ENCODE peak calls at places on chromosomes 3 and 15, in four cellular contexts. H, X, S and T are unnamed samples.
A peak's percentile ranks its signal among the peaks of the same experiment; 100 is the strongest.

GRCh38 chr3:127377801-127378442 is 90.1 kb upstream of the PRR20G start:
- DNase-seq in H (no peak), S (no peak), X (no peak), T (no peak)

GRCh38 chr15:96072821-96073220 is 257.7 kb upstream of the NR2F2 start:
- DNase-seq in S (no peak), H (no peak), X (no peak), T (no peak)

GRCh38 chr3:18670755-18671154 is 245.6 kb upstream of the SATB1 start:
- DNase-seq in S (no peak), H (no peak), X (no peak), T (no peak)

GRCh38 chr15:89494941-89495637 is 1.3 kb downstream of the RHCG start:
- DNase-seq in X (peak; percentile 32), S (no peak), H (no peak), T (peak; percentile 44)

GRCh38 chr3:120193554-120193953 is 91.5 kb downstream of the GPR156 start:
- DNase-seq in X (no peak), S (no peak), H (no peak), T (no peak)

GRCh38 chr15:67158367-67158766 is 93.0 kb downstream of the SMAD3 start:
- DNase-seq in H (peak; percentile 8), X (no peak), S (no peak), T (no peak)

GRCh38 chr3:8493744-8494143 is 7.9 kb upstream of the LMCD1 start:
- DNase-seq in H (no peak), X (no peak), S (no peak), T (no peak)

GRCh38 chr3:194300392-194300758 is 50.8 kb downstream of the CPN2 start:
- DNase-seq in S (peak; percentile 92), X (peak; percentile 89), H (peak; percentile 82), T (peak; percentile 49)

GRCh38 chr3:167740961-167741587 is 5.6 kb downstream of the SERPINI1 start:
- DNase-seq in S (no peak), H (no peak), X (peak; percentile 57), T (no peak)

GRCh38 chr15:22863356-22863755 is 24.9 kb downstream of the NIPA2 start:
- DNase-seq in X (no peak), H (no peak), S (no peak), T (no peak)

GRCh38 chr3:45986303-45986982 is 9.2 kb downstream of the FYCO1 start:
- DNase-seq in X (peak; percentile 73), S (no peak), H (peak; percentile 43), T (peak; percentile 67)

GRCh38 chr3:69739204-69740102 is at the start of gene MITF:
- DNase-seq in X (peak; percentile 92), S (peak; percentile 92), H (peak; percentile 92), T (peak; percentile 95)

GRCh38 chr3:50617096-50617791 is at the start of gene MAPKAPK3:
- DNase-seq in X (peak; percentile 27), H (peak; percentile 75), S (peak; percentile 62), T (peak; percentile 71)

GRCh38 chr3:48756640-48757039 is 39.6 kb upstream of the IP6K2 start:
- DNase-seq in H (no peak), X (peak; percentile 32), S (no peak), T (no peak)

GRCh38 chr15:69529141-69529540 is 76.5 kb downstream of the RPLP1 start:
- DNase-seq in S (no peak), H (no peak), X (no peak), T (no peak)

GRCh38 chr3:15636028-15636709 is 34.6 kb downstream of the BTD start:
- DNase-seq in S (peak; percentile 33), H (no peak), X (peak; percentile 87), T (no peak)

GRCh38 chr3:72193768-72194463 is 409.0 kb upstream of the PROK2 start:
- DNase-seq in X (peak; percentile 31), H (no peak), S (no peak), T (no peak)

GRCh38 chr3:159185443-159186050 is 383.7 kb downstream of the MFSD1 start:
- DNase-seq in X (no peak), H (no peak), S (no peak), T (no peak)

GRCh38 chr3:159189994-159190669 is 388.3 kb downstream of the MFSD1 start:
- DNase-seq in X (peak; percentile 16), S (no peak), H (no peak), T (no peak)

GRCh38 chr3:159186581-159186980 is 384.7 kb downstream of the MFSD1 start:
- DNase-seq in H (no peak), X (no peak), S (no peak), T (no peak)

GRCh38 chr3:159187232-159187631 is 385.4 kb downstream of the MFSD1 start:
- DNase-seq in X (peak; percentile 70), S (no peak), H (no peak), T (no peak)

DNA sequence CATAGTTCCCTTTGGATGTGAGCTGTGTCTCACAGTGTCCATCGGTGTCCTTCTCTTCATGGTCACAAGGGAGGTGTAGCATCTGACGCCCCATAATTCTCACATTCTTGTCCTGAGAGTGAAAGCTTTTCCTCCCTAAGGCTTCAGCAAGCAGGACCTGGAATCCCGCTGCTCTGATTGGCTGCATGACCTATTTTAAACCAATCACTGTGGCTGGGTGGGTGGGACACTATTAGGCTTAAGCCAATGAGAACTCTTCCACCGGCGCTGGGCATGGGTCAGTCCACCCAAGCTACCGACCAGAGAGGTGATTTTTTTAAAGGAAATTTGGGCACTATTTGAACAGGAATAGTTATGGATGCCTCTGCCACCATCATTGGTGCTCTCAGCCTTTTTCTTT is 385.9 kb downstream of the MFSD1 start:
- DNase-seq in H (no peak), S (no peak), X (no peak), T (no peak)
- H3K4me3 ChIP-seq in H (no peak overlapping the region), S (no peak overlapping the region), X (no peak overlapping the region), T (no peak overlapping the region)

GRCh38 chr3:155664922-155665695 is 79.8 kb downstream of the PLCH1 start:
- DNase-seq in H (peak; percentile 52), S (peak; percentile 64), X (peak; percentile 96), T (peak; percentile 67)
- TF ChIP-seq CTCF in H (no peak), S (no peak), X (no peak), T (no peak)

DNA sequence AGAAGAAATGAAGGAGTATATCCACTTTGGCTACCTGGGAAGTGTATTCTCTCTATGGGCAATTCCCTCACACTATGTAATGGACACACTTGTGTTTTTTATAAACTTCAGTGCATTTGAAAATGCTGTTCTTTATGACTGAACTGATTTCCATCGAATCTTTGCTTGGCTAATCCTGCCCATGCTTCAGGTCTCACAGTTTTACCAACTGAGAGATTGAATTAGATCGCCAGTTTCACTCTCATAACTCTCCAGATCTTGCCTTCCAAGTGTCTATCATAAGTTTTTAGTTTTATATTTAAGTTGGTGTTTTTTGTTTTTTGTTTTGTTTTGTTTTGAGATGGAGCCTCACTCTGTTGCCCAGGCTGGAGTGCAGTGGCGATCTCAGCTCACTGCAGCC is 73.5 kb upstream of the MBNL1 start:
- DNase-seq in S (no peak), H (no peak), X (no peak), T (no peak)
- H3K4me1 ChIP-seq in S (no peaks in the 10 kb centered on the region), H (no peaks in the 10 kb centered on the region), X (peaks cover 14% of the 10 kb centered on the region), T (no peaks in the 10 kb centered on the region)

DNA sequence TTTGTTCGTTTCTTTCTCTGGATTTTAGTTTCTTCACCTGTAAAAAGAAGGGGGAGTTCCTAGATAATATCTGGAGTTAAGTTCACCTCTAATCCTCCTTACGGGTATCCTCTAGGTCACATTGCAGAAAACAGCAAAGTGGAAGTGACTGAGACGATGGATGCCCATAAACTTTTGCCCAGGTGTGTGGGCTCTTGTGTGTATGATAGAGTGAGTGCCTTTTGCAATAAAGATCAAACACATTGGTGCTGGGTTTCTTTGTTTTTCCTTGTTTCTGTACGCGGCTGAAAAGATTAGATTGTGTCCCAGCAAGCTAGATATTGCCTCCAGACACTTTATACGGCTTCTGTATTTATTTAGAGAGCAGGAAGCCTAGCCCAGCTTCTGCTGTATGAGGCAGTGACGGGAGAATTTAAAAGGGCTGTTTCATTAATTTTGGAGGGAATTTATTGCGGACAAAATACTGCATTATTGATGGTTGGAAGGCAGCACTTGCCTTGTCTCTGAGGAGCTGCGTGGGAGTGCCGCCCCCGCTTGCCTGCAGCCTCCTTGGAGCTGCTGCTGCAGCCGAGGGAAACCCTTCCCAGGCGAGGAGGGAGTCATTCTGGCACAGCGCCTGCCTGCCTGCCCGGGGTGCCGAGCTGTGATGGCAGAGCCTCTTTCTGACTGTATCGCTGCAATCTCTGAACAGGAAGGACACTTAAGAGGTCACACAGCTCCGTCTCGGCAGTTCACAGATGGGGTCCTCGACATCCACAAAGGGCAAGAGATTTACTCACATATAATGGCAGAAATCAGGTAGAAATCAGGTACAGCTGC is 38.6 kb downstream of the PYDC2 start:
- DNase-seq in H (peak; percentile 71), X (peak; percentile 58), S (peak; percentile 23), T (peak; percentile 17)
- H3K4me3 ChIP-seq in H (no peak overlapping the region), X (no peak overlapping the region), S (no peak overlapping the region), T (no peak overlapping the region)